ENCODE peak calls at places on chromosomes 3 and 15, in nine cellular contexts. One of them, this sample, is unnamed.

GRCh38 chr15:45276851-45277250 is 24.8 kb downstream of the SLC28A2 start:
- DNase-seq in pons: peak
- DNase-seq in GM12865: peak
- DNase-seq in AG08395: peak
- DNase-seq in H7: peak
- DNase-seq in GM10248: peak
- DNase-seq in fibroblast of lung: peak
- DNase-seq in pulmonary artery endothelial cell: no peak
- DNase-seq in activated effector memory CD4-positive, alpha-beta T cell treated with Interleukin-2 at 50 U/mL for 16 hours: no peak
- DNase-seq in this sample: no peak

GRCh38 chr3:185347392-185347791 is 15.5 kb upstream of the MAP3K13 start:
- DNase-seq in GM10248: no peak
- DNase-seq in pulmonary artery endothelial cell: no peak
- DNase-seq in activated effector memory CD4-positive, alpha-beta T cell treated with Interleukin-2 at 50 U/mL for 16 hours: no peak
- DNase-seq in H7: no peak
- DNase-seq in AG08395: no peak
- DNase-seq in fibroblast of lung: no peak
- DNase-seq in pons: no peak
- DNase-seq in GM12865: no peak
- DNase-seq in this sample: no peak

GRCh38 chr15:72785452-72786243 is 2.1 kb upstream of the ADPGK start:
- DNase-seq in AG08395: peak
- DNase-seq in fibroblast of lung: peak
- DNase-seq in H7: no peak
- DNase-seq in pons: peak
- DNase-seq in activated effector memory CD4-positive, alpha-beta T cell treated with Interleukin-2 at 50 U/mL for 16 hours: peak
- DNase-seq in GM12865: peak
- DNase-seq in pulmonary artery endothelial cell: no peak
- DNase-seq in GM10248: no peak
- DNase-seq in this sample: no peak

GRCh38 chr3:71726106-71726505 is 904 bp upstream of the EIF4E3 start:
- DNase-seq in H7: no peak
- DNase-seq in pulmonary artery endothelial cell: no peak
- DNase-seq in fibroblast of lung: no peak
- DNase-seq in pons: no peak
- DNase-seq in GM10248: no peak
- DNase-seq in AG08395: no peak
- DNase-seq in activated effector memory CD4-positive, alpha-beta T cell treated with Interleukin-2 at 50 U/mL for 16 hours: no peak
- DNase-seq in GM12865: no peak
- DNase-seq in this sample: no peak

GRCh38 chr15:72532991-72533601 is 59.0 kb downstream of the ARIH1 start:
- DNase-seq in GM12865: peak
- DNase-seq in pulmonary artery endothelial cell: no peak
- DNase-seq in GM10248: no peak
- DNase-seq in pons: no peak
- DNase-seq in activated effector memory CD4-positive, alpha-beta T cell treated with Interleukin-2 at 50 U/mL for 16 hours: no peak
- DNase-seq in fibroblast of lung: no peak
- DNase-seq in H7: no peak
- DNase-seq in AG08395: no peak
- DNase-seq in this sample: no peak

GRCh38 chr3:111676177-111677021 is 81.3 kb upstream of the ZBED2 start:
- DNase-seq in activated effector memory CD4-positive, alpha-beta T cell treated with Interleukin-2 at 50 U/mL for 16 hours: no peak
- DNase-seq in GM10248: no peak
- DNase-seq in H7: no peak
- DNase-seq in GM12865: peak
- DNase-seq in pons: no peak
- DNase-seq in fibroblast of lung: no peak
- DNase-seq in AG08395: no peak
- DNase-seq in pulmonary artery endothelial cell: peak
- DNase-seq in this sample: no peak

GRCh38 chr3:17195856-17196604 is 311.3 kb downstream of the PLCL2 start:
- DNase-seq in pons: peak
- DNase-seq in AG08395: peak
- DNase-seq in GM10248: peak
- DNase-seq in H7: no peak
- DNase-seq in GM12865: peak
- DNase-seq in pulmonary artery endothelial cell: no peak
- DNase-seq in activated effector memory CD4-positive, alpha-beta T cell treated with Interleukin-2 at 50 U/mL for 16 hours: no peak
- DNase-seq in fibroblast of lung: peak
- DNase-seq in this sample: no peak

GRCh38 chr15:67843092-67843501 is 3.3 kb upstream of the RNU6-1 start:
- DNase-seq in H7: no peak
- DNase-seq in pons: no peak
- DNase-seq in AG08395: no peak
- DNase-seq in pulmonary artery endothelial cell: no peak
- DNase-seq in GM12865: no peak
- DNase-seq in fibroblast of lung: no peak
- DNase-seq in activated effector memory CD4-positive, alpha-beta T cell treated with Interleukin-2 at 50 U/mL for 16 hours: no peak
- DNase-seq in GM10248: no peak
- DNase-seq in this sample: no peak

GRCh38 chr15:75731248-75732100 is 18.8 kb upstream of the CSPG4 start:
- DNase-seq in activated effector memory CD4-positive, alpha-beta T cell treated with Interleukin-2 at 50 U/mL for 16 hours: no peak
- DNase-seq in pons: no peak
- DNase-seq in fibroblast of lung: peak
- DNase-seq in GM10248: no peak
- DNase-seq in pulmonary artery endothelial cell: no peak
- DNase-seq in AG08395: no peak
- DNase-seq in H7: peak
- DNase-seq in GM12865: no peak
- DNase-seq in this sample: no peak

GRCh38 chr3:79765854-79766253 is 1.9 kb downstream of the ROBO1 start:
- DNase-seq in GM10248: no peak
- DNase-seq in GM12865: no peak
- DNase-seq in pons: no peak
- DNase-seq in AG08395: no peak
- DNase-seq in H7: peak
- DNase-seq in fibroblast of lung: no peak
- DNase-seq in pulmonary artery endothelial cell: no peak
- DNase-seq in activated effector memory CD4-positive, alpha-beta T cell treated with Interleukin-2 at 50 U/mL for 16 hours: no peak
- DNase-seq in this sample: no peak

GRCh38 chr3:50095352-50095998 is 6.8 kb downstream of the RBM5 start:
- DNase-seq in GM10248: no peak
- DNase-seq in GM12865: no peak
- DNase-seq in pulmonary artery endothelial cell: no peak
- DNase-seq in AG08395: no peak
- DNase-seq in fibroblast of lung: no peak
- DNase-seq in pons: no peak
- DNase-seq in activated effector memory CD4-positive, alpha-beta T cell treated with Interleukin-2 at 50 U/mL for 16 hours: no peak
- DNase-seq in H7: no peak
- DNase-seq in this sample: no peak

GRCh38 chr3:53721187-53721946 is 124.9 kb downstream of the CHDH start:
- DNase-seq in fibroblast of lung: no peak
- DNase-seq in pons: no peak
- DNase-seq in activated effector memory CD4-positive, alpha-beta T cell treated with Interleukin-2 at 50 U/mL for 16 hours: no peak
- DNase-seq in GM10248: no peak
- DNase-seq in GM12865: no peak
- DNase-seq in H7: peak
- DNase-seq in pulmonary artery endothelial cell: no peak
- DNase-seq in AG08395: peak
- DNase-seq in this sample: no peak

GRCh38 chr3:13512451-13512850 is 32.3 kb downstream of the HDAC11 start:
- DNase-seq in GM10248: no peak
- DNase-seq in pons: no peak
- DNase-seq in H7: no peak
- DNase-seq in GM12865: no peak
- DNase-seq in fibroblast of lung: no peak
- DNase-seq in pulmonary artery endothelial cell: no peak
- DNase-seq in AG08395: no peak
- DNase-seq in activated effector memory CD4-positive, alpha-beta T cell treated with Interleukin-2 at 50 U/mL for 16 hours: no peak
- DNase-seq in this sample: no peak

GRCh38 chr3:185688808-185689207 is 102.7 kb downstream of the SENP2 start:
- DNase-seq in H7: no peak
- DNase-seq in pulmonary artery endothelial cell: peak
- DNase-seq in activated effector memory CD4-positive, alpha-beta T cell treated with Interleukin-2 at 50 U/mL for 16 hours: no peak
- DNase-seq in GM12865: no peak
- DNase-seq in pons: no peak
- DNase-seq in AG08395: peak
- DNase-seq in fibroblast of lung: peak
- DNase-seq in GM10248: no peak
- DNase-seq in this sample: peak

GRCh38 chr3:137148406-137148805 is 190.6 kb downstream of the IL20RB start:
- DNase-seq in GM12865: no peak
- DNase-seq in fibroblast of lung: no peak
- DNase-seq in AG08395: no peak
- DNase-seq in GM10248: no peak
- DNase-seq in pulmonary artery endothelial cell: no peak
- DNase-seq in H7: no peak
- DNase-seq in activated effector memory CD4-positive, alpha-beta T cell treated with Interleukin-2 at 50 U/mL for 16 hours: no peak
- DNase-seq in pons: no peak
- DNase-seq in this sample: no peak

GRCh38 chr3:136070334-136070733 is 104.8 kb downstream of the PPP2R3A start:
- DNase-seq in GM10248: no peak
- DNase-seq in pons: no peak
- DNase-seq in fibroblast of lung: peak
- DNase-seq in pulmonary artery endothelial cell: no peak
- DNase-seq in AG08395: peak
- DNase-seq in H7: no peak
- DNase-seq in activated effector memory CD4-positive, alpha-beta T cell treated with Interleukin-2 at 50 U/mL for 16 hours: no peak
- DNase-seq in GM12865: no peak
- DNase-seq in this sample: no peak

GRCh38 chr3:197521277-197522182 is 34.2 kb downstream of the BDH1 start:
- DNase-seq in H7: no peak
- DNase-seq in GM10248: no peak
- DNase-seq in activated effector memory CD4-positive, alpha-beta T cell treated with Interleukin-2 at 50 U/mL for 16 hours: no peak
- DNase-seq in GM12865: no peak
- DNase-seq in fibroblast of lung: no peak
- DNase-seq in AG08395: no peak
- DNase-seq in pulmonary artery endothelial cell: no peak
- DNase-seq in pons: no peak
- DNase-seq in this sample: no peak

GRCh38 chr15:40366204-40367037 is 8.4 kb downstream of the DISP2 start:
- DNase-seq in activated effector memory CD4-positive, alpha-beta T cell treated with Interleukin-2 at 50 U/mL for 16 hours: no peak
- DNase-seq in GM10248: no peak
- DNase-seq in GM12865: no peak
- DNase-seq in pons: no peak
- DNase-seq in AG08395: no peak
- DNase-seq in fibroblast of lung: no peak
- DNase-seq in H7: no peak
- DNase-seq in pulmonary artery endothelial cell: no peak
- DNase-seq in this sample: no peak

GRCh38 chr3:177333535-177334495 is 136.5 kb upstream of the TBL1XR1 start:
- DNase-seq in H7: no peak
- DNase-seq in GM12865: no peak
- DNase-seq in pons: no peak
- DNase-seq in pulmonary artery endothelial cell: no peak
- DNase-seq in GM10248: no peak
- DNase-seq in AG08395: no peak
- DNase-seq in fibroblast of lung: peak
- DNase-seq in activated effector memory CD4-positive, alpha-beta T cell treated with Interleukin-2 at 50 U/mL for 16 hours: no peak
- DNase-seq in this sample: no peak

GRCh38 chr15:32838820-32839219 is 121.0 kb downstream of the GREM1 start:
- DNase-seq in GM10248: no peak
- DNase-seq in activated effector memory CD4-positive, alpha-beta T cell treated with Interleukin-2 at 50 U/mL for 16 hours: no peak
- DNase-seq in AG08395: peak
- DNase-seq in fibroblast of lung: peak
- DNase-seq in H7: no peak
- DNase-seq in pons: peak
- DNase-seq in pulmonary artery endothelial cell: peak
- DNase-seq in GM12865: no peak
- DNase-seq in this sample: no peak

GRCh38 chr3:197125601-197126000 is 96.0 kb upstream of the MELTF start:
- DNase-seq in fibroblast of lung: peak
- DNase-seq in pulmonary artery endothelial cell: no peak
- DNase-seq in GM10248: no peak
- DNase-seq in H7: no peak
- DNase-seq in AG08395: peak
- DNase-seq in pons: no peak
- DNase-seq in GM12865: no peak
- DNase-seq in activated effector memory CD4-positive, alpha-beta T cell treated with Interleukin-2 at 50 U/mL for 16 hours: no peak
- DNase-seq in this sample: no peak

GRCh38 chr3:115436767-115437301 is 186.5 kb upstream of the GAP43 start:
- DNase-seq in GM12865: no peak
- DNase-seq in activated effector memory CD4-positive, alpha-beta T cell treated with Interleukin-2 at 50 U/mL for 16 hours: no peak
- DNase-seq in AG08395: peak
- DNase-seq in H7: no peak
- DNase-seq in pulmonary artery endothelial cell: no peak
- DNase-seq in GM10248: no peak
- DNase-seq in pons: no peak
- DNase-seq in fibroblast of lung: peak
- DNase-seq in this sample: no peak

GRCh38 chr15:60611592-60612346 is 132.8 kb upstream of the ICE2 start:
- DNase-seq in GM10248: no peak
- DNase-seq in GM12865: no peak
- DNase-seq in fibroblast of lung: no peak
- DNase-seq in H7: no peak
- DNase-seq in pons: no peak
- DNase-seq in activated effector memory CD4-positive, alpha-beta T cell treated with Interleukin-2 at 50 U/mL for 16 hours: no peak
- DNase-seq in AG08395: no peak
- DNase-seq in pulmonary artery endothelial cell: no peak
- DNase-seq in this sample: no peak

GRCh38 chr3:79032686-79033318 is 735.0 kb downstream of the ROBO1 start:
- DNase-seq in pulmonary artery endothelial cell: no peak
- DNase-seq in GM10248: no peak
- DNase-seq in activated effector memory CD4-positive, alpha-beta T cell treated with Interleukin-2 at 50 U/mL for 16 hours: no peak
- DNase-seq in GM12865: peak
- DNase-seq in fibroblast of lung: peak
- DNase-seq in H7: peak
- DNase-seq in AG08395: peak
- DNase-seq in pons: peak
- DNase-seq in this sample: peak

GRCh38 chr3:125001557-125002413 is 54.0 kb downstream of the HEG1 start:
- DNase-seq in H7: no peak
- DNase-seq in fibroblast of lung: no peak
- DNase-seq in pons: no peak
- DNase-seq in AG08395: no peak
- DNase-seq in pulmonary artery endothelial cell: no peak
- DNase-seq in GM12865: no peak
- DNase-seq in GM10248: no peak
- DNase-seq in activated effector memory CD4-positive, alpha-beta T cell treated with Interleukin-2 at 50 U/mL for 16 hours: no peak
- DNase-seq in this sample: no peak

GRCh38 chr3:142993958-142994442 is 7.4 kb upstream of the U2SURP start:
- DNase-seq in H7: peak
- DNase-seq in fibroblast of lung: peak
- DNase-seq in AG08395: peak
- DNase-seq in GM12865: peak
- DNase-seq in pulmonary artery endothelial cell: peak
- DNase-seq in pons: peak
- DNase-seq in GM10248: peak
- DNase-seq in activated effector memory CD4-positive, alpha-beta T cell treated with Interleukin-2 at 50 U/mL for 16 hours: peak
- DNase-seq in this sample: no peak

GRCh38 chr3:186746008-186746407 is 28.8 kb downstream of the KNG1 start:
- DNase-seq in pulmonary artery endothelial cell: peak
- DNase-seq in fibroblast of lung: peak
- DNase-seq in GM10248: no peak
- DNase-seq in H7: peak
- DNase-seq in pons: peak
- DNase-seq in AG08395: peak
- DNase-seq in activated effector memory CD4-positive, alpha-beta T cell treated with Interleukin-2 at 50 U/mL for 16 hours: no peak
- DNase-seq in GM12865: peak
- DNase-seq in this sample: peak

GRCh38 chr3:180283251-180283650 is 246.5 kb upstream of the PEX5L start:
- DNase-seq in pulmonary artery endothelial cell: no peak
- DNase-seq in GM12865: no peak
- DNase-seq in H7: no peak
- DNase-seq in GM10248: no peak
- DNase-seq in AG08395: no peak
- DNase-seq in fibroblast of lung: no peak
- DNase-seq in activated effector memory CD4-positive, alpha-beta T cell treated with Interleukin-2 at 50 U/mL for 16 hours: no peak
- DNase-seq in pons: no peak
- DNase-seq in this sample: no peak

GRCh38 chr15:89863918-89864317 is 29.9 kb downstream of the AP3S2 start:
- DNase-seq in pulmonary artery endothelial cell: no peak
- DNase-seq in GM10248: no peak
- DNase-seq in fibroblast of lung: peak
- DNase-seq in pons: no peak
- DNase-seq in H7: no peak
- DNase-seq in GM12865: no peak
- DNase-seq in activated effector memory CD4-positive, alpha-beta T cell treated with Interleukin-2 at 50 U/mL for 16 hours: no peak
- DNase-seq in AG08395: peak
- DNase-seq in this sample: no peak

This sample was measured in glomerular endothelial cell.